ENCODE peak calls at places on chromosomes 4 and X, in seven cellular contexts. X, U, V, E, R, C and L are unnamed samples.

GRCh38 chr4:141905751-141906150 is 269.4 kb downstream of the IL15 start:
- DNase-seq in X (no peak), E (no peak), C (no peak), R (no peak), U (no peak), V (no peak), L (no peak)

GRCh38 chrX:109841869-109842579 is 109.0 kb upstream of the ACSL4 start:
- DNase-seq in R (no peak), U (no peak), E (no peak), C (no peak), V (no peak), X (no peak), L (no peak)

GRCh38 chrX:66110112-66110511 is 53.9 kb upstream of the HEPH start:
- DNase-seq in E (no peak), X (no peak), V (no peak), R (no peak), U (peak), C (no peak), L (no peak)

GRCh38 chrX:110257889-110258288 is 60.0 kb downstream of the AMMECR1 start:
- DNase-seq in R (no peak), U (no peak), V (no peak), X (no peak), E (no peak), C (no peak), L (no peak)

GRCh38 chrX:118109065-118109464 is 7.5 kb downstream of the KLHL13 start:
- DNase-seq in E (no peak), R (no peak), C (no peak), V (no peak), X (no peak), U (no peak), L (no peak)

GRCh38 chr4:76584235-76585152 is 149.5 kb downstream of the SHROOM3 start:
- DNase-seq in E (no peak), R (no peak), V (peak), U (no peak), X (no peak), C (no peak), L (no peak)

GRCh38 chrX:153926863-153927685 is 1.0 kb upstream of the ARHGAP4 start:
- DNase-seq in E (peak), R (no peak), C (peak), X (no peak), U (no peak), V (peak), L (no peak)

GRCh38 chr4:78904143-78904542 is 35.1 kb downstream of the PAQR3 start:
- DNase-seq in U (no peak), C (no peak), X (no peak), E (no peak), V (no peak), R (no peak), L (no peak)

GRCh38 chrX:96655947-96656623 is 28.6 kb upstream of the DIAPH2 start:
- DNase-seq in C (no peak), E (no peak), U (no peak), R (no peak), V (no peak), X (no peak), L (no peak)

GRCh38 chrX:35670894-35671293 is 127.2 kb upstream of the MAGEB16 start:
- DNase-seq in V (no peak), R (no peak), X (no peak), C (no peak), U (no peak), E (no peak), L (no peak)

GRCh38 chr4:33577798-33578197 is 2666.5 kb downstream of the ARAP2 start:
- DNase-seq in V (no peak), U (no peak), C (peak), R (no peak), E (no peak), X (no peak), L (no peak)

GRCh38 chrX:142998447-142999208 is 27.1 kb upstream of the SPANXN4 start:
- DNase-seq in C (no peak), X (no peak), E (no peak), U (no peak), V (no peak), R (no peak), L (no peak)

GRCh38 chrX:65871671-65872311 is 168.1 kb downstream of the VSIG4 start:
- DNase-seq in C (peak), U (peak), V (no peak), X (peak), R (no peak), E (no peak), L (no peak)

GRCh38 chr4:7757501-7758443 is 181.9 kb downstream of the AFAP1 start:
- DNase-seq in C (no peak), U (no peak), E (no peak), R (no peak), X (no peak), V (no peak), L (no peak)

GRCh38 chrX:51860679-51861078 is 32.7 kb upstream of the MAGED1 start:
- DNase-seq in U (no peak), R (no peak), V (no peak), E (no peak), C (peak), X (no peak), L (no peak)

GRCh38 chrX:134622813-134623185 is 35.5 kb downstream of the PLAC1 start:
- DNase-seq in X (no peak), C (no peak), R (no peak), U (no peak), E (no peak), V (no peak), L (no peak)

GRCh38 chr4:39096847-39097246 is 34.8 kb downstream of the KLHL5 start:
- DNase-seq in V (no peak), R (no peak), U (no peak), C (no peak), E (no peak), X (no peak), L (no peak)

GRCh38 chr4:24991015-24991414 is 39.7 kb downstream of the LGI2 start:
- DNase-seq in X (no peak), C (no peak), R (no peak), V (no peak), E (no peak), U (no peak), L (no peak)

GRCh38 chrX:48909703-48910102 is 1.7 kb downstream of the SLC35A2 start:
- DNase-seq in E (no peak), X (no peak), U (no peak), V (no peak), R (no peak), C (no peak), L (no peak)

GRCh38 chr4:10704050-10704810 is 19.7 kb upstream of the CLNK start:
- DNase-seq in U (no peak), E (no peak), C (no peak), X (no peak), V (no peak), R (no peak), L (no peak)

GRCh38 chr4:2842667-2843022 is 999 bp upstream of the ADD1 start:
- DNase-seq in U (no peak), R (no peak), X (no peak), V (no peak), E (peak), C (no peak), L (no peak)

GRCh38 chrX:120603707-120604358 is at the start of gene MCTS1:
- DNase-seq in C (peak), R (peak), V (peak), X (peak), E (peak), U (peak), L (peak)
- TF ChIP-seq POLR2A in C (no peak), R (no peak), V (no peak), X (peak), E (no peak), U (peak), L (peak)

GRCh38 chr4:64497526-64497925 is 88.3 kb upstream of the TECRL start:
- DNase-seq in X (no peak), E (no peak), C (no peak), R (no peak), U (no peak), V (no peak), L (no peak)

DNA sequence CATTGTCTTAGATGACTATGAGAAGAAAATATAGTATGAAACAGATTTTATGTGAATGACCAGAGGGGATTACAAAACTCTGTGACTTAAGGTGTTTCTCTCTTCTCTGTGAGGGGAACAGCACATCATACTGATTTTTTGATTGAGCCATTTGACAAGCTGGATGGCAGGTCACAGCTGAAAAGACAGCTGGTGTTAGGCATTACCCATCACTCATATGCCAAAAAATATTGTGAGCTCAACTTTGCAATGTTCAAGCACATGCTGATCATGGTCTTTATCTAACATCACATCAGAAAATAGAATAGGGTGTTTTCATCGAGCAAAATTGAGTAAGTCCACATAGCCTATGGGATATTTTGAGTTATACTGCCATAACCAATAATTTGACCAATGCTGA is 86.7 kb upstream of the TECRL start:
- DNase-seq in E (no peak), R (no peak), V (no peak), U (no peak), X (no peak), C (no peak), L (no peak)
- TF ChIP-seq EP300 in E (no peak), R (no peak), V (no peak), U (no peak), X (no peak), C (no peak), L (no peak)

GRCh38 chr4:168636506-168637176 is 139.8 kb downstream of the PALLD start:
- DNase-seq in X (no peak), E (no peak), R (no peak), U (no peak), C (no peak), V (no peak), L (no peak)
- H3K4me3 ChIP-seq in X (no peak), E (no peak), R (no peak), U (no peak), C (no peak), V (no peak), L (no peak)

DNA sequence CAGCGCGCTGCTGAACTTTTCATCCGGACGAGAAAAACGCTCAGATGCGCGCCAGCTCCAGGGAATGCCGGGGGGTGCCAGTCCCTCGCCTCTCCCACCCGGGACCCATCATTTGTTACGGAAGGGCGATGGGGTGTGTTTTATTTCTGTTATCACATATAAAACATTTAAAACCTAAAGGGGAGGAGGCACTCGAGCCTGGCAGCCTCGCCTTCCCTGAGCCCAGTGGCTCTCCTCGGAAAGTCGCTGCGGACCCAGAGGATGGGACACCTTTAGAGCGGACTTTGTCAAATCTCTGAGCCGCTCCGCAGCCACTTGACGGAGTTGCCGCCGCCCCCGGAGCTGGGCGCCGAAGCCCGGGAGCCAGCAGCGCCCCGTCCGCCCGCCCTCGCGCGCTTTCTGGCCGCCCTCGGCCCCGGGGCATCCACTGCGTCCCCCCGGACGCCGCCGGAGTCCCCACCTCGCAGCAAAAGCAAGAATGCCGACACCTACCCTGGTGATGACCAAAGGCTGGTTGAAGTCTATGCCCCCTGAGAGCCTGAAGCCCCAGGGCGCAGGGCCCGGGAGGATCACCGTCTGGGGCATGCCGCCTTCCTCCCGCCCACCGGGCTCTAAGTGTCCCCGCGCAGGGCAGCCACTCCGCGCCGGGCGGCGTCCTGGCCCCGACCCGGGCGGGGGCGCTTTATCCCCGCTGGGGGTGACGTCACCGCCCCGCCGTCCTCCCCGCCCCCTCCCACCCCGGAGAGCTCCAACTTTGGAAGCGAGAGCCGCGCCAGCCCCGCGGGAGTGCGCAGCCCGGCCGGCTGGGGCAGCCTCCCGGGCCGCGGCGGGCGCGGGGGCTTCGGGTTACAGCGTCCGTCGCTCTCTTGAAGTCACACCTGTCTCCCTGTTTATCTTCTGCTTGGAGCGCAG is at the start of gene PDLIM3:
- DNase-seq in X (peak), V (peak), C (peak), R (no peak), U (peak), E (peak), L (no peak)
- TF ChIP-seq POLR2A in X (peak), V (peak), C (peak), R (no peak), U (no peak), E (no peak), L (peak)